ENCODE peak calls at places on chromosomes 11 and 22, in five cellular contexts. F is lower lobe of right lung, T is HFF-Myc, Z is suprapubic skin, I is lower leg skin. U is an unnamed sample.

GRCh38 chr11:63560506-63561179 is 2.5 kb downstream of the PLAAT2 start:
- DNase-seq in F (peak; percentile 83), I (peak; percentile 84), T (no peak), Z (no peak), U (no peak)

GRCh38 chr11:125073616-125074483 is 10.7 kb downstream of the SLC37A2 start:
- DNase-seq in T (no peak), F (no peak), I (peak; percentile 81), Z (no peak), U (no peak)

GRCh38 chr22:24801906-24802504 is 4.0 kb upstream of the SGSM1 start:
- DNase-seq in Z (no peak), F (no peak), I (no peak), T (no peak), U (no peak)

GRCh38 chr11:3222941-3223905 is 4.6 kb upstream of the MRGPRG start:
- DNase-seq in T (no peak), I (peak; percentile 57), F (no peak), Z (no peak), U (no peak)

GRCh38 chr22:46936378-46936916 is 174.0 kb downstream of the TBC1D22A start:
- DNase-seq in F (no peak), I (peak; percentile 80), T (no peak), Z (no peak), U (no peak)

GRCh38 chr11:69912161-69912910 is 93.1 kb upstream of the FGF3 start:
- DNase-seq in Z (peak; percentile 58), I (peak; percentile 85), F (peak; percentile 39), T (no peak), U (peak; percentile 15)

GRCh38 chr22:23305922-23306374 is 125.6 kb downstream of the BCR start:
- DNase-seq in I (peak; percentile 88), F (peak; percentile 62), T (peak; percentile 45), Z (peak; percentile 78), U (peak; percentile 77)

GRCh38 chr22:48940988-48941902 is 886.4 kb downstream of the BRD1 start:
- DNase-seq in F (no peak), I (peak; percentile 56), T (no peak), Z (peak; percentile 33), U (no peak)

GRCh38 chr11:64219755-64220154 is 6.2 kb downstream of the TRPT1 start:
- DNase-seq in Z (no peak), I (no peak), T (no peak), F (no peak), U (no peak)

GRCh38 chr11:44493929-44494328 is 71.5 kb upstream of the CD82 start:
- DNase-seq in T (no peak), I (no peak), F (no peak), Z (no peak), U (no peak)

GRCh38 chr11:106302416-106302815 is 225.0 kb downstream of the AASDHPPT start:
- DNase-seq in T (no peak), F (no peak), I (no peak), Z (no peak), U (no peak)

GRCh38 chr11:95542868-95543551 is 246.6 kb downstream of the FAM76B start:
- DNase-seq in Z (no peak), F (no peak), T (no peak), I (no peak), U (no peak)

GRCh38 chr11:90148900-90149299 is 14.4 kb downstream of the NAALAD2 start:
- DNase-seq in T (no peak), Z (no peak), F (no peak), I (no peak), U (no peak)

GRCh38 chr22:38272373-38273134 is at the start of gene TMEM184B:
- DNase-seq in Z (peak; percentile 83), I (peak; percentile 95), F (peak; percentile 81), T (no peak), U (peak; percentile 73)

GRCh38 chr11:104033134-104033533 is 3.3 kb upstream of the DDI1 start:
- DNase-seq in F (no peak), I (no peak), Z (no peak), T (peak; percentile 20), U (no peak)

GRCh38 chr11:74377689-74378088 is 20.5 kb downstream of the PGM2L1 start:
- DNase-seq in Z (no peak), F (no peak), T (no peak), I (no peak), U (no peak)

GRCh38 chr11:67261942-67262681 is 4.2 kb upstream of the GRK2 start:
- DNase-seq in I (no peak), T (no peak), Z (peak; percentile 67), F (no peak), U (peak; percentile 22)

GRCh38 chr11:93528252-93528651 is 14.9 kb downstream of the SMCO4 start:
- DNase-seq in I (no peak), Z (no peak), F (no peak), T (no peak), U (peak; percentile 51)

GRCh38 chr11:63745304-63746170 is 23.0 kb downstream of the ZFTA start:
- DNase-seq in I (peak; percentile 67), F (no peak), T (no peak), Z (no peak), U (no peak)

GRCh38 chr11:72144807-72145565 is 9.5 kb downstream of the FOLR3 start:
- DNase-seq in Z (no peak), T (peak; percentile 2), I (no peak), F (no peak), U (no peak)

GRCh38 chr11:12195773-12196172 is 85.4 kb downstream of the MICAL2 start:
- DNase-seq in I (no peak), Z (no peak), F (no peak), T (no peak), U (no peak)

GRCh38 chr11:115363426-115363825 is 140.8 kb downstream of the CADM1 start:
- DNase-seq in I (no peak), F (no peak), Z (no peak), T (no peak), U (no peak)

GRCh38 chr11:115357066-115357465 is 147.1 kb downstream of the CADM1 start:
- DNase-seq in F (no peak), Z (no peak), I (no peak), T (no peak), U (no peak)

GRCh38 chr11:115362997-115363396 is 141.2 kb downstream of the CADM1 start:
- DNase-seq in Z (no peak), F (no peak), I (no peak), T (no peak), U (no peak)

GRCh38 chr11:115361025-115361424 is 143.2 kb downstream of the CADM1 start:
- DNase-seq in Z (no peak), F (no peak), I (no peak), T (no peak), U (no peak)

DNA sequence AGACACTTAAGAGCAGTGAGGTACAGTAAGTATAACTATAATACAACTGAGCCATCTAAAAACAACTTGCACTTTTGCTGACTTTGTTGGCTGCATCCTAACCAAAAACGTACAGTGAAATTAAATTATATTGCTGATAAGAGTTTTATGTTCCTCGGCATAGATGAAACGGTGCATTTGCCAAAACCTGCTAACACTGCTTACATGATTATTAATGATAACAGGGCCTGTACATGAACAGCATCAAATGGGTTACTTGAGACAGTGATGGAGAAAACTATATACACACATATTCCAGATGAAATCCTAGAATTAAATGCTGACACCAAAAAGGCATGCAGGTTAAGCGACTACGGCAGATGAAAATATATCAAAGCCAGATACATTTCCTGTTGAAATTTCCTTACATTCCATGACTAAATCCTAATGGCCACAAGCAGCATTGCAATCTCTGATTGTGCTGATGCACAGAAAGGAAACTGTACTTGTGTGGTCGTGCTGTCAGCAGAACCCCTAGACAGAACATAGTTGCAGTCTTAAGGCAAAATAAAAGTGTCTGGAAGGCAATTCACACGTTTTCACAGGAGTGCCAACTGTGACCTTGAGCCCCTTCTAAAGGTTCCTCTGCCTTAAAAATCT is 143.9 kb downstream of the CADM1 start:
- DNase-seq in T (no peak), I (no peak), F (no peak), Z (no peak), U (no peak)
- TF ChIP-seq CTCF in T (no peak), I (no peak), F (no peak), Z (no peak), U (no peak)

DNA sequence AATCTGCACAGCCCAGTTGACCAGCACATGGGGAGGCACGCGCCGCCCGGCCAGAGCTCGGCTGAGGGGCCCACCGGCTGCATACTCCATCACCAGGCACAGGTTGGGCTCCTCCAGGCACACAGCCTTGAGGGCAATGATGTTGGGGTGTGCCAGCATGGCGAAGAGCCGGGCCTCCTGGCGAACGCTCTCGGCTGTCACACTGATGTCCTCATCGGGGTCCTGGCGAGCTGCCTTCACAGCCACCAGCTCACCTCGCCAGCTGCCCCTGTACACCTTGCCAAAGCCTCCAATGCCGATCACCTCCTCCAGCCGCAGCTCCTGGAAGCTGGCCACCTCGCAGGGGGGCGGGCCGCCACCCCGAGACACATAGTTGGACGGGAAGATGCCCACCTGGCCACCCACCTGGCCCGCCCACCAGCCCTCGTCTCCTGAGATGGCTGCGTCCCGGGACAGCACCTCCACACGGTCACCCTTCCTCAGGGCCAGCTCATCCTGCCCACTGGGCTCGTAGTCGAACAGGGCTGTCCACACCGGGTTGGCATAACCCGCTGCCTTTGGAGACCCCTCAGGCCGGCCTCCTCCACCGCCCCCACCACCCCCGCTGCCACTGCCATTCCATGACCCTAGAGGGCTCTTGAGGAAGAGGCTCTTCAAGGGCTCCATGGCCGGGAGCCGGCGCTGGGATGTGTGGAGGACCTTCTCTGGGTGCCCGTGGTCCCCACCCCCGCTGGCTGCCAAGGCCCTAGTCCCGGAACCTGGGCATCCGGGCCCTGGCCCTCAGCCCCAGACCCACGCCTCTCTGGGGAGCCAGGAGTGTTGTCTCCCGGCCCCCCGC is 711 bp downstream of the MAP3K11 start:
- DNase-seq in F (peak; percentile 70), I (peak; percentile 90), Z (no peak), T (no peak), U (peak; percentile 52)
- TF ChIP-seq CTCF in F (no peak), I (no peak), Z (no peak), T (no peak), U (no peak)

GRCh38 chr22:30969532-30970355 is 679 bp downstream of the TUG1 start:
- DNase-seq in Z (no peak), T (no peak), F (no peak), I (peak; percentile 90), U (peak; percentile 28)
- TF ChIP-seq CTCF in Z (no peak), T (no peak), F (peak; percentile 12), I (no peak), U (no peak)

GRCh38 chr22:50699754-50700386 is 27.2 kb downstream of the SHANK3 start:
- DNase-seq in F (peak; percentile 24), Z (peak; percentile 48), I (peak; percentile 84), T (no peak), U (no peak)
- TF ChIP-seq CTCF in F (no peak), Z (no peak), I (no peak), T (peak; percentile 26), U (no peak)